ENCODE peak calls at places on chromosomes 4 and X, in nine cellular contexts. One of them, this sample, is unnamed. For H3K4me1 and H3K36me3, the result is how much of the 10 kb centered on the place peaks cover.

GRCh38 chrX:133783273-133783672 is 202.1 kb downstream of the GPC3 start:
- DNase-seq in small intestine: no peak
- DNase-seq in neuronal stem cell: no peak
- DNase-seq in breast epithelium: no peak
- DNase-seq in PC-9: no peak
- DNase-seq in fibroblast of lung: no peak
- DNase-seq in aorta: no peak
- DNase-seq in astrocyte: no peak
- DNase-seq in cardiac muscle cell: no peak
- DNase-seq in this sample: no peak

GRCh38 chr4:180798016-180798574 is 1445.1 kb upstream of the TENM3 start:
- DNase-seq in small intestine: no peak
- DNase-seq in neuronal stem cell: no peak
- DNase-seq in breast epithelium: no peak
- DNase-seq in PC-9: no peak
- DNase-seq in fibroblast of lung: no peak
- DNase-seq in aorta: no peak
- DNase-seq in astrocyte: no peak
- DNase-seq in cardiac muscle cell: no peak
- DNase-seq in this sample: no peak

GRCh38 chr4:185542626-185543336 is 7.5 kb upstream of the PDLIM3 start:
- DNase-seq in small intestine: no peak
- DNase-seq in neuronal stem cell: no peak
- DNase-seq in breast epithelium: no peak
- DNase-seq in PC-9: no peak
- DNase-seq in fibroblast of lung: peak
- DNase-seq in aorta: peak
- DNase-seq in astrocyte: peak
- DNase-seq in cardiac muscle cell: peak
- DNase-seq in this sample: no peak

GRCh38 chr4:43357252-43357974 is 464.9 kb downstream of the GRXCR1 start:
- DNase-seq in small intestine: no peak
- DNase-seq in neuronal stem cell: no peak
- DNase-seq in breast epithelium: no peak
- DNase-seq in PC-9: no peak
- DNase-seq in fibroblast of lung: no peak
- DNase-seq in aorta: no peak
- DNase-seq in astrocyte: no peak
- DNase-seq in cardiac muscle cell: no peak
- DNase-seq in this sample: no peak

GRCh38 chrX:8647176-8647575 is 84.8 kb downstream of the ANOS1 start:
- DNase-seq in small intestine: no peak
- DNase-seq in neuronal stem cell: no peak
- DNase-seq in breast epithelium: no peak
- DNase-seq in PC-9: peak
- DNase-seq in fibroblast of lung: no peak
- DNase-seq in aorta: no peak
- DNase-seq in astrocyte: peak
- DNase-seq in cardiac muscle cell: peak
- DNase-seq in this sample: no peak

GRCh38 chrX:16797841-16798240 is 11.6 kb downstream of the TXLNG start:
- DNase-seq in small intestine: no peak
- DNase-seq in neuronal stem cell: no peak
- DNase-seq in breast epithelium: no peak
- DNase-seq in PC-9: no peak
- DNase-seq in fibroblast of lung: no peak
- DNase-seq in aorta: no peak
- DNase-seq in astrocyte: no peak
- DNase-seq in cardiac muscle cell: no peak
- DNase-seq in this sample: no peak

GRCh38 chr4:38178666-38178995 is 218.4 kb downstream of the PTTG2 start:
- DNase-seq in small intestine: no peak
- DNase-seq in neuronal stem cell: no peak
- DNase-seq in breast epithelium: no peak
- DNase-seq in PC-9: no peak
- DNase-seq in fibroblast of lung: no peak
- DNase-seq in aorta: no peak
- DNase-seq in astrocyte: no peak
- DNase-seq in cardiac muscle cell: no peak
- DNase-seq in this sample: no peak

GRCh38 chr4:3766207-3766790 is at the start of gene ADRA2C:
- DNase-seq in small intestine: no peak
- DNase-seq in neuronal stem cell: peak
- DNase-seq in breast epithelium: no peak
- DNase-seq in PC-9: no peak
- DNase-seq in fibroblast of lung: no peak
- DNase-seq in aorta: no peak
- DNase-seq in astrocyte: no peak
- DNase-seq in cardiac muscle cell: peak
- DNase-seq in this sample: no peak

GRCh38 chr4:121140712-121141111 is 23.4 kb downstream of the TNIP3 start:
- DNase-seq in small intestine: no peak
- DNase-seq in neuronal stem cell: no peak
- DNase-seq in breast epithelium: no peak
- DNase-seq in PC-9: no peak
- DNase-seq in fibroblast of lung: no peak
- DNase-seq in aorta: no peak
- DNase-seq in astrocyte: peak
- DNase-seq in cardiac muscle cell: peak
- DNase-seq in this sample: no peak

GRCh38 chrX:133215747-133216146 is 2.4 kb downstream of the TFDP3 start:
- DNase-seq in small intestine: peak
- DNase-seq in neuronal stem cell: peak
- DNase-seq in breast epithelium: no peak
- DNase-seq in PC-9: no peak
- DNase-seq in fibroblast of lung: peak
- DNase-seq in aorta: no peak
- DNase-seq in astrocyte: no peak
- DNase-seq in cardiac muscle cell: peak
- DNase-seq in this sample: peak

GRCh38 chrX:2707334-2707760 is 16.3 kb downstream of the CD99 start:
- DNase-seq in small intestine: peak
- DNase-seq in neuronal stem cell: no peak
- DNase-seq in breast epithelium: peak
- DNase-seq in PC-9: peak
- DNase-seq in fibroblast of lung: peak
- DNase-seq in aorta: peak
- DNase-seq in astrocyte: peak
- DNase-seq in cardiac muscle cell: peak
- DNase-seq in this sample: no peak

GRCh38 chr4:10180927-10181744 is 64.5 kb upstream of the WDR1 start:
- DNase-seq in small intestine: no peak
- DNase-seq in neuronal stem cell: no peak
- DNase-seq in breast epithelium: no peak
- DNase-seq in PC-9: no peak
- DNase-seq in fibroblast of lung: no peak
- DNase-seq in aorta: no peak
- DNase-seq in astrocyte: no peak
- DNase-seq in cardiac muscle cell: peak
- DNase-seq in this sample: no peak

GRCh38 chr4:173382349-173382748 is 11.6 kb downstream of the SAP30 start:
- DNase-seq in small intestine: no peak
- DNase-seq in neuronal stem cell: no peak
- DNase-seq in breast epithelium: no peak
- DNase-seq in PC-9: no peak
- DNase-seq in fibroblast of lung: no peak
- DNase-seq in aorta: no peak
- DNase-seq in astrocyte: no peak
- DNase-seq in cardiac muscle cell: no peak
- DNase-seq in this sample: no peak

GRCh38 chrX:70132244-70132643 is 1.0 kb upstream of the IGBP1 start:
- DNase-seq in small intestine: no peak
- DNase-seq in neuronal stem cell: no peak
- DNase-seq in breast epithelium: no peak
- DNase-seq in PC-9: no peak
- DNase-seq in fibroblast of lung: peak
- DNase-seq in aorta: no peak
- DNase-seq in astrocyte: no peak
- DNase-seq in cardiac muscle cell: no peak
- DNase-seq in this sample: no peak

GRCh38 chr4:19187709-19188108 is 1064.0 kb upstream of the SLIT2 start:
- DNase-seq in small intestine: no peak
- DNase-seq in neuronal stem cell: no peak
- DNase-seq in breast epithelium: no peak
- DNase-seq in PC-9: no peak
- DNase-seq in fibroblast of lung: no peak
- DNase-seq in aorta: no peak
- DNase-seq in astrocyte: no peak
- DNase-seq in cardiac muscle cell: no peak
- DNase-seq in this sample: no peak

GRCh38 chr4:110128092-110128989 is 70.1 kb downstream of the ELOVL6 start:
- DNase-seq in small intestine: peak
- DNase-seq in neuronal stem cell: no peak
- DNase-seq in breast epithelium: no peak
- DNase-seq in PC-9: no peak
- DNase-seq in fibroblast of lung: no peak
- DNase-seq in aorta: no peak
- DNase-seq in astrocyte: no peak
- DNase-seq in cardiac muscle cell: no peak
- DNase-seq in this sample: no peak

GRCh38 chr4:169900241-169900845 is 125.9 kb downstream of the MFAP3L start:
- DNase-seq in small intestine: no peak
- DNase-seq in neuronal stem cell: no peak
- DNase-seq in breast epithelium: no peak
- DNase-seq in PC-9: no peak
- DNase-seq in fibroblast of lung: no peak
- DNase-seq in aorta: no peak
- DNase-seq in astrocyte: peak
- DNase-seq in cardiac muscle cell: no peak
- DNase-seq in this sample: no peak

GRCh38 chr4:149549911-149550310 is 265.7 kb downstream of the IQCM start:
- DNase-seq in small intestine: no peak
- DNase-seq in neuronal stem cell: no peak
- DNase-seq in breast epithelium: no peak
- DNase-seq in PC-9: no peak
- DNase-seq in fibroblast of lung: peak
- DNase-seq in aorta: no peak
- DNase-seq in astrocyte: peak
- DNase-seq in cardiac muscle cell: peak
- DNase-seq in this sample: peak

GRCh38 chrX:69556094-69557011 is 52.2 kb downstream of the NALF2 start:
- DNase-seq in small intestine: peak
- DNase-seq in neuronal stem cell: peak
- DNase-seq in breast epithelium: no peak
- DNase-seq in PC-9: no peak
- DNase-seq in fibroblast of lung: peak
- DNase-seq in aorta: no peak
- DNase-seq in astrocyte: no peak
- DNase-seq in cardiac muscle cell: peak
- DNase-seq in this sample: no peak

GRCh38 chr4:189267312-189267965 is 673.2 kb upstream of the FRG1 start:
- DNase-seq in small intestine: no peak
- DNase-seq in neuronal stem cell: no peak
- DNase-seq in breast epithelium: no peak
- DNase-seq in PC-9: no peak
- DNase-seq in fibroblast of lung: no peak
- DNase-seq in aorta: no peak
- DNase-seq in astrocyte: no peak
- DNase-seq in cardiac muscle cell: no peak
- DNase-seq in this sample: no peak

DNA sequence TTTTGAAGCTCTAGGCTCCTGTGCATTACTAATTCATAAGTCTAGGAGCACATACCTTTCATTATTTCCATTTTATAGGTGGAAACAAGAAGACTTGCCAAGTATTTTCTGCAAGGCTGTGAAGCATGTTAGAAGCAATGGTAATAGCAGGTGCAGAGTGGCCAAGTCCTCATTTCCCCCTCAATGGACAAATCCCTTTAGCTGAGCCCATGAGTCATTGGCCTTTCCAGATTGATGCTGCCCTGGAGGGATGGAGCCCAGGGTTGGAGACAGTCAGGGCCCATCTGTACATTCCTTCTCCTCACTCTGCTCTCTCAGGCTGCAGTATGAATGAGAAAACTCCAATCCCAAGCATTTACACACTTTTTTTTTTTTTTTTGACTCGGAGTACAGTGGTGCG is 6.6 kb downstream of the MGST2 start:
- DNase-seq in small intestine: no peak
- DNase-seq in neuronal stem cell: no peak
- DNase-seq in breast epithelium: no peak
- DNase-seq in PC-9: no peak
- DNase-seq in fibroblast of lung: no peak
- DNase-seq in aorta: no peak
- DNase-seq in astrocyte: no peak
- DNase-seq in cardiac muscle cell: no peak
- DNase-seq in this sample: no peak
- H3K4me1 ChIP-seq in small intestine: under half
- H3K4me1 ChIP-seq in neuronal stem cell: under half
- H3K4me1 ChIP-seq in breast epithelium: under half
- H3K4me1 ChIP-seq in PC-9: under half
- H3K4me1 ChIP-seq in fibroblast of lung: under half
- H3K4me1 ChIP-seq in aorta: under half
- H3K4me1 ChIP-seq in astrocyte: under half
- H3K4me1 ChIP-seq in cardiac muscle cell: under half
- H3K4me1 ChIP-seq in this sample: under half

GRCh38 chr4:64166365-64166764 is 242.9 kb downstream of the TECRL start:
- DNase-seq in small intestine: no peak
- DNase-seq in neuronal stem cell: no peak
- DNase-seq in breast epithelium: no peak
- DNase-seq in PC-9: no peak
- DNase-seq in fibroblast of lung: no peak
- DNase-seq in aorta: no peak
- DNase-seq in astrocyte: no peak
- DNase-seq in cardiac muscle cell: no peak
- DNase-seq in this sample: no peak
- H3K36me3 ChIP-seq in small intestine: under half
- H3K36me3 ChIP-seq in neuronal stem cell: under half
- H3K36me3 ChIP-seq in breast epithelium: under half
- H3K36me3 ChIP-seq in PC-9: under half
- H3K36me3 ChIP-seq in fibroblast of lung: under half
- H3K36me3 ChIP-seq in aorta: under half
- H3K36me3 ChIP-seq in astrocyte: under half
- H3K36me3 ChIP-seq in cardiac muscle cell: under half
- H3K36me3 ChIP-seq in this sample: under half

GRCh38 chr4:82890913-82891727 is at the start of gene SEC31A:
- DNase-seq in small intestine: peak
- DNase-seq in neuronal stem cell: peak
- DNase-seq in breast epithelium: peak
- DNase-seq in PC-9: peak
- DNase-seq in fibroblast of lung: peak
- DNase-seq in aorta: peak
- DNase-seq in astrocyte: peak
- DNase-seq in cardiac muscle cell: peak
- DNase-seq in this sample: peak
- H3K4me1 ChIP-seq in small intestine: under half
- H3K4me1 ChIP-seq in neuronal stem cell: under half
- H3K4me1 ChIP-seq in breast epithelium: under half
- H3K4me1 ChIP-seq in PC-9: under half
- H3K4me1 ChIP-seq in fibroblast of lung: under half
- H3K4me1 ChIP-seq in aorta: under half
- H3K4me1 ChIP-seq in astrocyte: under half
- H3K4me1 ChIP-seq in cardiac muscle cell: under half
- H3K4me1 ChIP-seq in this sample: under half

DNA sequence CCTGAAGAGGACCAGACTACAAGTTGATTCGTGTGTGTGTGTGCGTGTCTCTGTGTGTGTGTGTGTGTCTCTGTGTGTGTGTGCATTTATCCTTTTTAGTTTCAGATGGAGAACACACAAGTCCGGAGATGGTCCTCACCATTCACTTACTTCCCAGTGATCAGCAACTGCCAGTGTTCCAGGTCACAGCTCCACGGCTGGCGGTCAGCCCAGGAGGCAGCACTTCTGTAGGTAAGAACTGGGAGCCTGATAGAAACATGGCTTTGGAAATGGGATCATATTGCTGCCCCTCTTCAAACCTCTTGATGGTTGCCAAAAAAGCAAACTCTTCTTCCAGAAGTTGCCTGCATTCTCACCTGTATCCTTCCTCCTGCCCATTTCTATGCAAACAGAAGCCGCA is 122.6 kb upstream of the ANXA3 start:
- DNase-seq in small intestine: no peak
- DNase-seq in neuronal stem cell: no peak
- DNase-seq in breast epithelium: no peak
- DNase-seq in PC-9: no peak
- DNase-seq in fibroblast of lung: no peak
- DNase-seq in aorta: no peak
- DNase-seq in astrocyte: no peak
- DNase-seq in cardiac muscle cell: no peak
- DNase-seq in this sample: no peak
- H3K36me3 ChIP-seq in small intestine: under half
- H3K36me3 ChIP-seq in neuronal stem cell: under half
- H3K36me3 ChIP-seq in breast epithelium: under half
- H3K36me3 ChIP-seq in PC-9: under half
- H3K36me3 ChIP-seq in fibroblast of lung: under half
- H3K36me3 ChIP-seq in aorta: under half
- H3K36me3 ChIP-seq in astrocyte: under half
- H3K36me3 ChIP-seq in cardiac muscle cell: under half
- H3K36me3 ChIP-seq in this sample: under half